ENCODE peak calls at places on chromosomes 12 and 14, in nine cellular contexts. M is activated T-cell treated with anti-CD3 and anti-CD28 coated beads for 4 hours, V is left ventricle myocardium superior, E is NB4, T is HepG2, B is AG08395, A is G401, L is fibroblast of the conjunctiva, F is dermis blood vessel endothelial cell. Z is an unnamed sample.

GRCh38 chr12:20404576-20405346 is 36.4 kb downstream of the PDE3A start:
- DNase-seq in M (no peak), V (peak; percentile 39), E (peak; percentile 98), T (no peak), B (no peak), A (no peak), L (peak; percentile 13), F (peak; percentile 80), Z (no peak)

GRCh38 chr14:51828017-51828797 is 32.2 kb upstream of the GNG2 start:
- DNase-seq in M (peak; percentile 50), V (no peak), E (peak; percentile 97), T (no peak), B (peak; percentile 91), A (no peak), L (no peak), F (no peak), Z (no peak)

GRCh38 chr12:46374711-46375110 is 2.1 kb upstream of the SLC38A2 start:
- DNase-seq in M (no peak), V (no peak), E (no peak), T (no peak), B (no peak), A (no peak), L (no peak), F (no peak), Z (no peak)

GRCh38 chr12:14387472-14387871 is 22.0 kb downstream of the ATF7IP start:
- DNase-seq in M (no peak), V (no peak), E (no peak), T (no peak), B (no peak), A (no peak), L (no peak), F (no peak), Z (no peak)

GRCh38 chr12:122951406-122951805 is 14.9 kb downstream of the ABCB9 start:
- DNase-seq in M (no peak), V (no peak), E (peak; percentile 53), T (peak; percentile 38), B (no peak), A (no peak), L (no peak), F (peak; percentile 88), Z (no peak)

GRCh38 chr12:6608592-6609311 is 1.6 kb upstream of the CHD4 start:
- DNase-seq in M (no peak), V (peak; percentile 48), E (peak; percentile 52), T (peak; percentile 68), B (no peak), A (peak; percentile 66), L (no peak), F (peak; percentile 11), Z (peak; percentile 59)

GRCh38 chr12:100128509-100128908 is 14.2 kb downstream of the BLTP3B start:
- DNase-seq in M (no peak), V (peak; percentile 44), E (peak; percentile 90), T (peak; percentile 39), B (peak; percentile 47), A (peak; percentile 51), L (no peak), F (peak; percentile 35), Z (no peak)

GRCh38 chr14:64422753-64423152 is 34.6 kb downstream of the MTHFD1 start:
- DNase-seq in M (no peak), V (no peak), E (no peak), T (no peak), B (no peak), A (no peak), L (no peak), F (no peak), Z (no peak)

GRCh38 chr12:78684419-78684818 is 180.2 kb upstream of the SYT1 start:
- DNase-seq in M (no peak), V (no peak), E (no peak), T (no peak), B (no peak), A (no peak), L (no peak), F (peak; percentile 46), Z (no peak)

GRCh38 chr12:6929806-6930452 is 2.2 kb downstream of the ATN1 start:
- DNase-seq in M (no peak), V (no peak), E (no peak), T (no peak), B (no peak), A (no peak), L (no peak), F (no peak), Z (no peak)

GRCh38 chr14:92680781-92681650 is 67.4 kb downstream of the LGMN start:
- DNase-seq in M (peak; percentile 69), V (peak; percentile 87), E (peak; percentile 79), T (peak; percentile 40), B (peak; percentile 87), A (peak; percentile 69), L (peak; percentile 53), F (peak; percentile 86), Z (peak; percentile 55)

GRCh38 chr14:103483600-103483999 is 39.0 kb downstream of the CKB start:
- DNase-seq in M (no peak), V (no peak), E (no peak), T (no peak), B (peak; percentile 58), A (peak; percentile 27), L (peak; percentile 44), F (peak; percentile 87), Z (no peak)

GRCh38 chr14:33475623-33476022 is 475.3 kb downstream of the EGLN3 start:
- DNase-seq in M (no peak), V (no peak), E (peak; percentile 34), T (peak; percentile 58), B (no peak), A (no peak), L (no peak), F (peak; percentile 92), Z (no peak)

Z was measured in CD4-positive, CD25-positive, alpha-beta regulatory T cell.